ENCODE peak calls at places on chromosomes 13 and 19, in nine cellular contexts. H, A, M, X, S, K, V, N and O are unnamed samples.
A peak's percentile ranks its signal among the peaks of the same experiment; 100 is the strongest.

GRCh38 chr13:48144413-48145035 is 49.6 kb upstream of the MED4 start:
- DNase-seq in A (no peak), K (no peak), H (peak; percentile 13), N (peak; percentile 92), M (no peak), V (peak; percentile 57), S (no peak), X (no peak), O (no peak)

GRCh38 chr19:38464421-38465082 is 31.1 kb downstream of the RYR1 start:
- DNase-seq in M (no peak), K (no peak), V (no peak), N (no peak), S (no peak), X (no peak), H (no peak), A (no peak), O (no peak)

GRCh38 chr13:80989241-80989640 is 648.3 kb upstream of the SPRY2 start:
- DNase-seq in H (no peak), S (no peak), M (no peak), A (no peak), X (no peak), V (no peak), K (no peak), N (no peak), O (no peak)

GRCh38 chr13:27952931-27953670 is 16.0 kb downstream of the CDX2 start:
- DNase-seq in M (no peak), H (no peak), V (no peak), S (peak; percentile 78), K (no peak), X (no peak), A (no peak), N (no peak), O (no peak)

GRCh38 chr13:52006491-52007245 is 4.6 kb downstream of the ATP7B start:
- DNase-seq in X (no peak), M (no peak), H (no peak), N (no peak), A (no peak), V (no peak), S (no peak), K (no peak), O (no peak)

GRCh38 chr13:27403252-27403678 is 21.2 kb upstream of the GTF3A start:
- DNase-seq in A (no peak), N (peak; percentile 58), V (no peak), X (no peak), M (no peak), H (peak; percentile 50), S (no peak), K (no peak), O (peak; percentile 12)

GRCh38 chr13:22793598-22794134 is 387.1 kb upstream of the SGCG start:
- DNase-seq in S (no peak), V (no peak), A (no peak), N (no peak), K (no peak), M (no peak), H (peak; percentile 33), X (no peak), O (no peak)

GRCh38 chr19:10538204-10538603 is 5.5 kb upstream of the ATG4D start:
- DNase-seq in M (no peak), K (no peak), V (no peak), X (no peak), S (no peak), H (no peak), N (no peak), A (no peak), O (no peak)

GRCh38 chr19:1690570-1691307 is 38.3 kb upstream of the TCF3 start:
- DNase-seq in A (no peak), X (no peak), K (no peak), M (no peak), S (peak; percentile 76), H (no peak), V (no peak), N (peak; percentile 12), O (peak; percentile 73)

GRCh38 chr13:44974056-44974798 is 15.0 kb downstream of the NUFIP1 start:
- DNase-seq in H (peak; percentile 77), X (no peak), N (peak; percentile 85), K (no peak), A (no peak), M (no peak), V (peak; percentile 71), S (no peak), O (no peak)

GRCh38 chr13:72565893-72566292 is 161.5 kb downstream of the MZT1 start:
- DNase-seq in M (no peak), X (no peak), H (peak; percentile 49), S (no peak), K (no peak), V (no peak), N (peak; percentile 49), A (no peak), O (peak; percentile 42)

GRCh38 chr13:20475927-20476691 is 49.5 kb downstream of the CRYL1 start:
- DNase-seq in S (peak; percentile 67), A (no peak), V (no peak), X (no peak), N (no peak), H (peak; percentile 43), K (no peak), M (no peak), O (no peak)

GRCh38 chr13:28843594-28843993 is 23.5 kb downstream of the MTUS2 start:
- DNase-seq in V (no peak), M (no peak), A (no peak), S (no peak), H (no peak), N (no peak), K (no peak), X (no peak), O (no peak)

GRCh38 chr19:934865-935422 is 9.1 kb downstream of the ARID3A start:
- DNase-seq in X (peak; percentile 86), A (peak; percentile 94), N (peak; percentile 85), V (peak; percentile 82), M (no peak), S (peak; percentile 96), K (peak; percentile 97), H (peak; percentile 70), O (no peak)

GRCh38 chr13:67736646-67737420 is 506.7 kb upstream of the PCDH9 start:
- DNase-seq in H (peak; percentile 95), M (no peak), V (no peak), K (no peak), S (no peak), N (peak; percentile 52), A (no peak), X (no peak), O (peak; percentile 94)
- TF ChIP-seq CTCF in H (peak; percentile 51), M (no peak), V (no peak), K (no peak), S (no peak), N (peak; percentile 9), A (no peak), X (no peak), O (peak; percentile 71)

DNA sequence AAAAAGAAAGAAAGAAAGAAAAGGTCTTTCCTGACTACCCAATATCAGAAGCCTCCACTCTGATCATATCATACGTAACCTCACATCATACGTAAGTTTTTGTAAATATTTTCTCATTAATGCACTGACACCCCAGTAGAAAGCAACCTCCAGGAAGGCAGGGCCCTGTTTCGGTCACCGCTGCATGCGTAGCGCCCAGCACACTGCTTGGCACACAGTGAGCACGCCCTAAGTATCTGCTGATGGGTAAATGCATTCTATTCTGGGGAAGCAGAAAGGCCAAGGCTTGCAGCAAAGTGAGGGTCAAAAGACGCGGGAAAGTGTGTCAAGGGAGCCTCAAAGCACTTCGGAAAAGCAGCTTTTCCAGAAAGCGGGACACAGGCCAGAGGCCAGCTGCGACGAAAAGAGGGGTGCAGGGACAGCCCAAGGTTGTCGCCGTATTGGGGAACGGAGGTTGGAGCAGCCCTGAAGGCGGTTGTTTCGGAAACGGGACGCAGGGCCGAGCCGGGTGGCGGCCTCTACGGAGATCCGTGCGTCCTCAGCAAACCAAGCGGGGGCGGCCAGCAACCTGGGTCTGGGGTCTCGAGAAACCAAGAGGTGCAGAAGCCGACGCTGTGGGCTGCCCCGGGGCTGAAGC is 466 bp downstream of the SUGP1 start:
- DNase-seq in M (no peak), A (no peak), S (no peak), N (no peak), X (no peak), H (no peak), K (no peak), V (no peak), O (no peak)
- TF ChIP-seq CTCF in M (no peak), A (no peak), S (no peak), N (no peak), X (no peak), H (no peak), K (no peak), V (no peak), O (no peak)

GRCh38 chr19:48795855-48796142 is 15.0 kb downstream of the BCAT2 start:
- DNase-seq in M (no peak), V (peak; percentile 68), H (no peak), S (no peak), A (peak; percentile 79), X (no peak), K (no peak), N (no peak), O (no peak)

GRCh38 chr19:48795055-48795854 is 15.6 kb downstream of the BCAT2 start:
- DNase-seq in M (peak; percentile 56), V (peak; percentile 95), S (peak; percentile 90), X (peak; percentile 93), A (peak; percentile 93), N (peak; percentile 95), H (peak; percentile 94), K (peak; percentile 92), O (peak; percentile 98)

GRCh38 chr19:48796468-48797083 is 14.3 kb downstream of the BCAT2 start:
- DNase-seq in X (no peak), M (no peak), H (no peak), V (no peak), S (no peak), N (no peak), A (peak; percentile 60), K (no peak), O (no peak)

GRCh38 chr19:48794291-48794690 is 16.5 kb downstream of the BCAT2 start:
- DNase-seq in K (no peak), X (no peak), A (no peak), H (no peak), N (no peak), S (no peak), V (no peak), M (no peak), O (no peak)

GRCh38 chr19:48793271-48793670 is 17.6 kb downstream of the BCAT2 start:
- DNase-seq in V (no peak), H (no peak), X (no peak), A (no peak), S (no peak), N (no peak), M (no peak), K (no peak), O (no peak)
- TF ChIP-seq CTCF in V (no peak), H (no peak), X (no peak), A (no peak), S (no peak), N (no peak), M (no peak), K (no peak), O (no peak)

DNA sequence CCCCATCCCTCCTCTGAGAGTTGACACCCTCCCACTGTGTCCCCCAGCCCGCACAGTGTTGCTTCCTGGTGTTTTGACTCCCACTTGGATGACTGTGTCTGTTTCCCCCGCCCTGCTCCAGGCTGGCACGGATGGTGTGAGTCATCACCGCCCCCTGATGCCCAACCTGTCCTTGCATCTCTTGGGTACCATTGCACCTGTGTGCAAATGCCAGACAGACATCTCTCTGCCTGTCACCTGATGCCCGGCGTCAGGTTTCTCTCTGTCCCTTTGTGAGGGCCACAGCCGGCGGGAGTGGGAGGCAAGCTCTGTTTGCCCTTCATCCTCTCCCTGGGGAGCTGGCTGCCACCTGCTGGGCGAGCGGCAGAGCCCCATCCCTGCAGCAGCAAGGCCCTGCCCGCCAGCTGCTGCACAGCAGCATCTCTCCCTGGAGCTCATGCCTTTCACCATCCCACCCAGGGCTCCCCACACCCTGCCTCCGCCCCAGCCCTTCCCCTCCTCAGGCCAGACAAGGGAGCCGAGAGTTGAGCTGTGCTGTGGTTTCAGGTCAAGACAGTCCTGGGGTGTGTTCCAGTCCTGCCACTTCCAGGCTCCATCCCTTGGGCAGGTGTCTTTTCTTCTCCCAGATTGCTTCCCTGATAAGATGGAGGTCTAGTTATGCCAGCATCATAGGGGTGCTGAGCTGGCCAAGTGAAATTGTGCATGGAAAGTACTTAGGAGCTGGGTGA is 29.7 kb downstream of the NKPD1 start:
- DNase-seq in K (no peak), M (no peak), V (no peak), X (no peak), N (no peak), H (peak; percentile 14), A (no peak), S (no peak), O (peak; percentile 43)
- TF ChIP-seq CTCF in K (no peak), M (peak; percentile 51), V (no peak), X (peak; percentile 7), N (peak; percentile 13), H (peak; percentile 29), A (no peak), S (no peak), O (peak; percentile 31)